ENCODE peak calls at places on chromosomes 2 and 18, in four cellular contexts. K is WTC11, M is K562, E is HepG2. O is an unnamed sample.

GRCh38 chr2:18546586-18546985 is 13.9 kb downstream of the RDH14 start:
- DNase-seq in K (no peak), M (no peak), E (peak; percentile 25), O (no peak)

GRCh38 chr2:233857511-233858118 is 3.3 kb upstream of the HJURP start:
- DNase-seq in K (peak; percentile 74), M (peak; percentile 54), E (no peak), O (peak; percentile 96)

GRCh38 chr18:30288662-30289414 is 753.7 kb downstream of the DSC3 start:
- DNase-seq in K (no peak), M (no peak), E (no peak), O (no peak)

GRCh38 chr2:169676850-169677249 is 17.4 kb downstream of the CFAP210 start:
- DNase-seq in K (no peak), M (no peak), E (no peak), O (no peak)

GRCh38 chr2:19357383-19358241 is 811 bp downstream of the OSR1 start:
- DNase-seq in K (peak; percentile 42), M (no peak), E (no peak), O (no peak)

GRCh38 chr2:16215892-16216554 is 275.7 kb downstream of the MYCN start:
- DNase-seq in K (no peak), M (no peak), E (no peak), O (no peak)

GRCh38 chr2:77101796-77102452 is 420.3 kb downstream of the LRRTM4 start:
- DNase-seq in K (no peak), M (no peak), E (no peak), O (no peak)

GRCh38 chr2:98467082-98467536 is 22.5 kb downstream of the INPP4A start:
- DNase-seq in K (no peak), M (no peak), E (no peak), O (no peak)

GRCh38 chr2:198438326-198438725 is 633.9 kb downstream of the PLCL1 start:
- DNase-seq in K (no peak), M (no peak), E (no peak), O (no peak)
- TF ChIP-seq ESRRA in K (no peak), M (no peak), E (no peak), O (no peak)

GRCh38 chr2:231613054-231613654 is 20.5 kb downstream of the TEX44 start:
- DNase-seq in K (no peak), M (no peak), E (peak; percentile 42), O (no peak)

GRCh38 chr2:231612199-231613053 is 19.8 kb downstream of the TEX44 start:
- DNase-seq in K (peak; percentile 96), M (peak; percentile 87), E (peak; percentile 80), O (peak; percentile 95)

GRCh38 chr2:231615058-231615671 is 22.5 kb downstream of the TEX44 start:
- DNase-seq in K (peak; percentile 40), M (no peak), E (no peak), O (no peak)

GRCh38 chr2:231613655-231614558 is 21.2 kb downstream of the TEX44 start:
- DNase-seq in K (peak; percentile 91), M (peak; percentile 66), E (peak; percentile 83), O (peak; percentile 72)

GRCh38 chr2:231614559-231615057 is 21.9 kb downstream of the TEX44 start:
- DNase-seq in K (no peak), M (no peak), E (no peak), O (no peak)
- TF ChIP-seq ESRRA in K (no peak), M (no peak), E (no peak), O (no peak)

DNA sequence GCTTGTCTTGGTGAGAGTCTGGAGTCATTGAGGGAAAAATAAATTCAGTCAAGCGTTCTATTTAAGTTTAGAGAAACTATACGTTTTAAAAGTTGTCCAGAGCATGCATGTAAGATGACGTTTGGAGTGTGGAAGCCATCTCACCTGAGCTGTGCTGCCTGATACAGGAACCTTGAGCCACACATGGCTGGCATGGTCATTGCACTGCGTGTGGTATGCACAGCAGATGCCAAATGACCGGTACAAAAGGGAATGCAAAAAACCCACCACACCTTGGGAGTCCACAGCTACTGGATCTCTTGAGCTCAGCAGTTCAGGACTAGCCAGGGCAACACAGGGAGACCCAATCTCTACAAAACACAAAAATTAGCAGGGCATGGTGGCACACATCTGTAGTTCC is 4.3 kb downstream of the MZT2B start:
- DNase-seq in K (no peak), M (no peak), E (no peak), O (no peak)
- TF ChIP-seq ESRRA in K (no peak), M (no peak), E (no peak), O (no peak)

GRCh38 chr18:79681484-79682387 is 2.1 kb downstream of the CTDP1 start:
- DNase-seq in K (no peak), M (no peak), E (no peak), O (no peak)
- TF ChIP-seq ESRRA in K (no peak), M (no peak), E (no peak), O (no peak)

GRCh38 chr18:62767321-62767720 is 52.0 kb downstream of the PHLPP1 start:
- DNase-seq in K (no peak), M (no peak), E (no peak), O (no peak)
- TF ChIP-seq ESRRA in K (no peak), M (no peak), E (no peak), O (no peak)

DNA sequence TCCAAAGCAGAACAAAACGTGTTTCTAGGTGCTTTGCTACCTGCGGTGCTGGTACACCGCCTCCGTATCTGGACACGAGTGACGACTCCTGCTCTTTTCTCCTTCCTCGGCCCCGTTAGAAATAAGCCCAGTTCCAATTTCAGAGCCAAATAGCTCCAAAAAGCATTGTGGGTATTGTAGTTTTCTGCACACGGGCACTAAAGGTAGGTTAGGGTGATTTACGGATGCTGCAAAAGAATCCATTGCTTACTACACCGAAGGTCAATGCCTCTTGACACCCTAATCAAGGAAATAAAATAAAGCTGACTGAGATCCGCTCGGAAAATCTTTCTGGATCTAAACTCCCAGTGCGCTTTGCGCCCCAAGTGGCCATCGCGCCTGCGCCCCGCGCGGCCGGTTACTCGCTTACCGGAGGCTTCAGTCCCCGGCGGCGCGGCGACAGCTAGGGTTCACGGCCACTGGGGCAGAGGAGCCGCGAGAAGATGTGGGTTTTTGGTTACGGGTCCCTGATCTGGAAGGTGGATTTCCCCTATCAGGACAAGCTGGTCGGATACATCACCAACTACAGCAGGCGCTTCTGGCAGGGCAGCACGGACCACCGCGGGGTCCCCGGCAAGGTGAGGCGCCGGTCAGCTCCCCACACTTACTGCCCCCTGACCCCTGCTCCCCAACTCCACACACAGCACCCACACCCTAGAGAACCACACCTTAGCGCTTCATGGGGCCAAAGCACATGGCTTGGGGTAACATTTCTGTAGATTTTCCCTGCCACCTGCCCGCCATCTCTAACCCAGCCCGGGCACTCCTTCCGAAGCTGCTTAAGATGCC is at the start of gene CHAC2:
- DNase-seq in K (peak; percentile 81), M (peak; percentile 76), E (peak; percentile 81), O (peak; percentile 91)
- TF ChIP-seq ESRRA in K (no peak), M (peak; percentile 28), E (no peak), O (no peak)

GRCh38 chr2:157790780-157791179 is 85.3 kb downstream of the ACVR1 start:
- DNase-seq in K (no peak), M (no peak), E (no peak), O (no peak)
- TF ChIP-seq ESRRA in K (no peak), M (no peak), E (no peak), O (no peak)

DNA sequence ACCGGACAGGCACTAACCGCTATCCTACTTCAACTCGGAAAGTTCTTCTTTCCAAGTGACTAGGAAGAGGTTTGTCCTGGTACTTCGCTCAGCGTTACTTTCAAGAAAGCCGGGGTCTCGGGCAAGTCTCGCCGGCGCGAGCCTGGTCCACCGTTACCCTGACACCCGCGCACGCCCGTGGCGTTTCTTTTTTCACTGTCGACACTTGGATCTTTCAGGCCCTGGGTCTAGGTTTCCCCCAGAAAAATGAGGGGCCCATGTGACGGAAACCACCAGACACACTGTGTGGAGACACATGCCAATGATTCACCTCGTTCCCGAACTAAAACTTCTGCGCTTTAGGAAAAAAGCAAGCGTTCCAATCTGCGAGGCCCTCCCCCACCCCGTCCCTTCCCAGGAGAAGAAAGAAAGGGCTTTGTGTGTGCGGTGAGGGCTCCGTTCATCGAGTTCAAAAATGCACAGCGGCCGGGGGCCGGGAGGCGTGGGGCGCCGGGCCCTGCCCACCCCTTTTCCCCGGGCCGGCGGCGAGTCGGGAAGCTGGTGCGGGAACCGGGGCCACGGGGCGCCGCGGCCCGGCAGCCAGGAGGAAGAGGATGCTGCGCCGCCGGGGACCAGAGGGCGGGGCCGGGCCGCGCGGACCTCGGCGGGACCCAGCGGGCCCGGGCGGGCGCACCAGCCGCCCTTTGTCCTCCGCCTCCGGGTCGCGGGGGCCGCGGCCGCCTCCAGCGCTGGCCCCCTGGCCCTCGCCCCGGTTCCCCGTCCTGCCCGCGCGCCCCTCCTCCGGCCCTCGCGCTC is 2.6 kb downstream of the ZNF521 start:
- DNase-seq in K (peak; percentile 33), M (no peak), E (no peak), O (no peak)
- TF ChIP-seq ESRRA in K (no peak), M (no peak), E (no peak), O (no peak)